ENCODE peak calls at places on chromosomes 2 and 18, in seven cellular contexts. J is IMR-90, V is H9, O is neuronal stem cell, D is mesenchymal stem cell, T is H1, I is trophoblast cell. L is an unnamed sample.
A peak's percentile ranks its signal among the peaks of the same experiment; 100 is the strongest.

GRCh38 chr2:66270247-66270646 is 164.7 kb upstream of the MEIS1 start:
- DNase-seq in I (no peak), J (no peak), V (peak; percentile 51), T (peak; percentile 39), O (no peak), D (no peak), L (peak; percentile 83)

GRCh38 chr2:42895134-42895795 is 102.9 kb upstream of the HAAO start:
- DNase-seq in J (peak; percentile 34), V (no peak), T (no peak), I (no peak), D (no peak), O (no peak), L (no peak)

GRCh38 chr18:54532962-54533361 is 58.1 kb upstream of the DYNAP start:
- DNase-seq in V (no peak), J (no peak), T (no peak), I (no peak), D (no peak), O (no peak), L (no peak)

GRCh38 chr2:60002158-60002867 is 551.1 kb downstream of the BCL11A start:
- DNase-seq in T (no peak), V (peak; percentile 34), O (no peak), J (no peak), D (no peak), I (no peak), L (peak; percentile 25)

GRCh38 chr2:147647816-147648215 is 197.0 kb upstream of the ACVR2A start:
- DNase-seq in V (no peak), J (no peak), D (no peak), O (no peak), T (no peak), I (no peak), L (no peak)

GRCh38 chr2:217742837-217743236 is 260.0 kb downstream of the TNS1 start:
- DNase-seq in J (no peak), V (no peak), T (no peak), O (no peak), I (no peak), D (no peak), L (no peak)

GRCh38 chr2:38090928-38091327 is 15.0 kb upstream of the CYP1B1 start:
- DNase-seq in O (no peak), V (no peak), J (no peak), D (no peak), T (no peak), I (no peak), L (no peak)

GRCh38 chr18:8771930-8772329 is 66.6 kb downstream of the MTCL1 start:
- DNase-seq in V (no peak), J (no peak), T (no peak), I (no peak), D (no peak), O (no peak), L (no peak)

GRCh38 chr2:106197878-106198277 is 3.8 kb upstream of the UXS1 start:
- DNase-seq in I (peak; percentile 76), D (peak; percentile 96), T (no peak), V (no peak), J (peak; percentile 92), O (no peak), L (peak; percentile 65)

GRCh38 chr2:162261032-162261945 is 18.0 kb upstream of the FAP start:
- DNase-seq in O (no peak), T (no peak), J (peak; percentile 80), I (peak; percentile 42), V (no peak), D (peak; percentile 41), L (no peak)

GRCh38 chr2:3001595-3002184 is 375.9 kb downstream of the EIPR1 start:
- DNase-seq in O (no peak), T (no peak), D (no peak), V (no peak), J (no peak), I (no peak), L (peak; percentile 37)

GRCh38 chr2:155026646-155027045 is 328.2 kb downstream of the KCNJ3 start:
- DNase-seq in I (no peak), T (no peak), D (no peak), O (no peak), V (no peak), J (no peak), L (no peak)

GRCh38 chr18:21489119-21489750 is 111.3 kb downstream of the ESCO1 start:
- DNase-seq in D (peak; percentile 54), J (peak; percentile 66), O (peak; percentile 30), V (peak; percentile 64), I (peak; percentile 76), T (peak; percentile 29), L (peak; percentile 67)

GRCh38 chr2:206085742-206086445 is at the start of gene INO80D:
- DNase-seq in J (peak; percentile 86), I (peak; percentile 80), T (no peak), O (peak; percentile 72), V (peak; percentile 73), D (peak; percentile 93), L (peak; percentile 93)

GRCh38 chr2:171707752-171708151 is 20.5 kb downstream of the DYNC1I2 start:
- DNase-seq in D (no peak), V (no peak), T (no peak), I (no peak), J (no peak), O (no peak), L (no peak)

GRCh38 chr2:215063526-215063925 is 74.9 kb downstream of the ABCA12 start:
- DNase-seq in T (no peak), J (no peak), D (no peak), O (no peak), V (no peak), I (peak; percentile 80), L (no peak)

GRCh38 chr18:57141208-57142129 is 5.4 kb upstream of the BOD1L2 start:
- DNase-seq in T (no peak), I (no peak), V (no peak), J (no peak), O (no peak), D (no peak), L (peak; percentile 24)

GRCh38 chr18:21571763-21572162 is 28.7 kb downstream of the ESCO1 start:
- DNase-seq in J (no peak), T (no peak), I (no peak), V (no peak), O (no peak), D (no peak), L (no peak)

GRCh38 chr2:85794491-85795121 is 40.8 kb downstream of the ATOH8 start:
- DNase-seq in O (no peak), D (no peak), J (no peak), V (no peak), I (no peak), T (no peak), L (no peak)

GRCh38 chr2:105515581-105516415 is 116.9 kb upstream of the FHL2 start:
- DNase-seq in I (no peak), D (no peak), V (no peak), O (no peak), J (no peak), T (no peak), L (no peak)

GRCh38 chr2:187878096-187878495 is 323.9 kb upstream of the TFPI start:
- DNase-seq in D (no peak), T (no peak), J (no peak), I (no peak), V (no peak), O (no peak), L (no peak)

GRCh38 chr2:69973335-69973735 is 11.9 kb upstream of the ASPRV1 start:
- DNase-seq in O (no peak), J (peak; percentile 62), D (peak; percentile 14), V (no peak), T (no peak), I (no peak), L (no peak)
- H2BK5ac ChIP-seq in O (no peak overlapping the region), J (no peak overlapping the region), D (no peak overlapping the region), V (no peak overlapping the region), T (no peak overlapping the region), I (no peak overlapping the region), L (no peak overlapping the region)

DNA sequence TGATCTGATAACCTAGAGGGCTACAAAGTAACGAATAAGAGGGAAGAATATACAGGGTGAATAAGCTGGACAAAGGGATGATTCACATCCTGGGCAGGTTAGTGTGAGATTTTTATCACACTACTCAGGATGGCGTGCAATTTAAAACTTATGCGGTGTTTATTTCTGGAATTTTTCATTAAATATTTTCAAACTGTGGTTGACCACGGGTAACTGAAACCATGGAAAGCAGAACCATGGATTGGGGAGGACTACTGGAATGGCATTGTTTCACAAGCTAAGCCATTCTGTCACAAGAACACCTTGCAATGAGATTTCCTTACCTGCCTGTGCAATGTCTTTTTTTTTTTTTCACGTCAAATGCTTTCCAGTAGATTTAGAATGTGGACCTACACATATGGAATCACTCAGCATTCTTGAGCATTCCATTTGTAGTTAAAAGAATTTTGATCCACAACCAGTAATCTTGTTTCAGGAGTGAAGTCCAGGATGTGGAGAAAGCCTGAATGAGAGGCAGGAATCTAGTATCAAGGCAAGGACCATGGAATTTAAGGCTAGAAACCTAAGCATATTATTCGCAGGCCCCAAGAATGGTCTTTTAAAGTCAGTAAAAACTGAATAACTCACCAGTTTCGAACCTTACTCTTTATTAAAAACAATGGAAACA is 8.0 kb upstream of the CDK15 start:
- DNase-seq in O (no peak), V (no peak), J (peak; percentile 96), T (no peak), I (peak; percentile 76), D (peak; percentile 81), L (no peak)
- H2BK5ac ChIP-seq in O (no peak overlapping the region), V (no peak overlapping the region), J (peak overlapping the region; percentile 100), T (no peak overlapping the region), I (no peak overlapping the region), D (no peak overlapping the region), L (no peak overlapping the region)

GRCh38 chr2:17915811-17916523 is 37.5 kb downstream of the KCNS3 start:
- DNase-seq in I (no peak), O (no peak), V (no peak), D (no peak), T (no peak), J (no peak), L (no peak)

GRCh38 chr2:17911491-17912260 is 33.2 kb downstream of the KCNS3 start:
- DNase-seq in O (no peak), V (no peak), I (no peak), J (no peak), D (no peak), T (no peak), L (no peak)

GRCh38 chr2:17915099-17915498 is 36.6 kb downstream of the KCNS3 start:
- DNase-seq in V (no peak), T (no peak), I (no peak), O (no peak), D (no peak), J (no peak), L (no peak)

GRCh38 chr2:17910971-17911370 is 32.5 kb downstream of the KCNS3 start:
- DNase-seq in V (no peak), O (no peak), I (no peak), J (no peak), T (no peak), D (no peak), L (no peak)

DNA sequence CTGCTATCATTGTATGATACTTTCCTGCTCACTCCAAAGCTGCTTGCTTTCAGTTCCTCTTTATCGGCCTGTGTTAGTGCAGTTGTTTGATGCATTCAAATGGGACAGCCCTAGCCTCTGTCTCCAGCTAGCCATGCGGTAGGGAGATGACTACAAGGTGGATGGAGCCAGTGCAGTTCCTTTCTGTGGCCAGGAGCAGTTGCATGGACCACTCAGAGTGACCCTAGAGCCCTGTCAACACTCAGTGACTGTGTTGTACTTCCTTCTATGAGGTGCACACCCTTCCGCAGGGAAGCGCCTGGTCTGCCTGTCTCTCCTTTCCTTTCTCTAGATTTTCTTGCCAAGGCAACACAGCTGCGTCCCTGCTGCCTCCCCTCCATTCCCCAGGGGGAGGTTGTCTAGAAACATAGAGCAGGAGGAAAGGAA is 33.8 kb downstream of the KCNS3 start:
- DNase-seq in O (no peak), D (no peak), T (no peak), J (no peak), I (no peak), V (no peak), L (no peak)
- H2BK5ac ChIP-seq in O (no peak overlapping the region), D (no peak overlapping the region), T (no peak overlapping the region), J (no peak overlapping the region), I (no peak overlapping the region), V (no peak overlapping the region), L (no peak overlapping the region)

GRCh38 chr2:241199286-241199685 is 10.8 kb downstream of the ANO7 start:
- DNase-seq in D (no peak), V (no peak), I (no peak), J (no peak), O (no peak), T (no peak), L (no peak)
- H2BK5ac ChIP-seq in D (no peak overlapping the region), V (no peak overlapping the region), I (no peak overlapping the region), J (no peak overlapping the region), O (no peak overlapping the region), T (no peak overlapping the region), L (no peak overlapping the region)